ENCODE peak calls at places on chromosomes 3 and 15, in eight cellular contexts. One of them, this sample, is unnamed.

GRCh38 chr15:32718822-32719716 is 1.3 kb downstream of the GREM1 start:
- DNase-seq in GM12865: no peak
- DNase-seq in psoas muscle: no peak
- DNase-seq in bronchial epithelial cell: no peak
- DNase-seq in WERI-Rb-1: peak; percentile 14
- DNase-seq in HAP-1: no peak
- DNase-seq in heart right ventricle: no peak
- DNase-seq in foreskin fibroblast: no peak
- DNase-seq in this sample: no peak

GRCh38 chr3:195036203-195037016 is 234.5 kb downstream of the XXYLT1 start:
- DNase-seq in GM12865: no peak
- DNase-seq in psoas muscle: no peak
- DNase-seq in bronchial epithelial cell: no peak
- DNase-seq in WERI-Rb-1: no peak
- DNase-seq in HAP-1: no peak
- DNase-seq in heart right ventricle: no peak
- DNase-seq in foreskin fibroblast: no peak
- DNase-seq in this sample: no peak

GRCh38 chr3:190581041-190581501 is 67.2 kb downstream of the IL1RAP start:
- DNase-seq in GM12865: no peak
- DNase-seq in psoas muscle: no peak
- DNase-seq in bronchial epithelial cell: no peak
- DNase-seq in WERI-Rb-1: no peak
- DNase-seq in HAP-1: no peak
- DNase-seq in heart right ventricle: no peak
- DNase-seq in foreskin fibroblast: peak; percentile 21
- DNase-seq in this sample: no peak

GRCh38 chr15:90402230-90402629 is 14.2 kb downstream of the IQGAP1 start:
- DNase-seq in GM12865: no peak
- DNase-seq in psoas muscle: peak; percentile 70
- DNase-seq in bronchial epithelial cell: peak; percentile 83
- DNase-seq in WERI-Rb-1: no peak
- DNase-seq in HAP-1: no peak
- DNase-seq in heart right ventricle: no peak
- DNase-seq in foreskin fibroblast: peak; percentile 83
- DNase-seq in this sample: peak; percentile 29

GRCh38 chr3:197801801-197802504 is 10.9 kb downstream of the LRCH3 start:
- DNase-seq in GM12865: peak; percentile 86
- DNase-seq in psoas muscle: no peak
- DNase-seq in bronchial epithelial cell: peak; percentile 39
- DNase-seq in WERI-Rb-1: no peak
- DNase-seq in HAP-1: no peak
- DNase-seq in heart right ventricle: no peak
- DNase-seq in foreskin fibroblast: peak; percentile 53
- DNase-seq in this sample: no peak

GRCh38 chr15:84816694-84817460 is at the start of gene ALPK3:
- DNase-seq in GM12865: no peak
- DNase-seq in psoas muscle: peak; percentile 94
- DNase-seq in bronchial epithelial cell: no peak
- DNase-seq in WERI-Rb-1: peak; percentile 87
- DNase-seq in HAP-1: no peak
- DNase-seq in heart right ventricle: peak; percentile 82
- DNase-seq in foreskin fibroblast: no peak
- DNase-seq in this sample: no peak

GRCh38 chr15:35481992-35482391 is 64.0 kb downstream of the DPH6 start:
- DNase-seq in GM12865: no peak
- DNase-seq in psoas muscle: no peak
- DNase-seq in bronchial epithelial cell: peak; percentile 97
- DNase-seq in WERI-Rb-1: no peak
- DNase-seq in HAP-1: peak; percentile 38
- DNase-seq in heart right ventricle: no peak
- DNase-seq in foreskin fibroblast: peak; percentile 59
- DNase-seq in this sample: no peak

GRCh38 chr3:152291649-152292066 is 22.9 kb downstream of the MBNL1 start:
- DNase-seq in GM12865: no peak
- DNase-seq in psoas muscle: no peak
- DNase-seq in bronchial epithelial cell: no peak
- DNase-seq in WERI-Rb-1: no peak
- DNase-seq in HAP-1: no peak
- DNase-seq in heart right ventricle: no peak
- DNase-seq in foreskin fibroblast: no peak
- DNase-seq in this sample: no peak

GRCh38 chr15:38671675-38672141 is 107.1 kb upstream of the RASGRP1 start:
- DNase-seq in GM12865: peak; percentile 92
- DNase-seq in psoas muscle: no peak
- DNase-seq in bronchial epithelial cell: peak; percentile 23
- DNase-seq in WERI-Rb-1: no peak
- DNase-seq in HAP-1: no peak
- DNase-seq in heart right ventricle: no peak
- DNase-seq in foreskin fibroblast: peak; percentile 11
- DNase-seq in this sample: no peak

DNA sequence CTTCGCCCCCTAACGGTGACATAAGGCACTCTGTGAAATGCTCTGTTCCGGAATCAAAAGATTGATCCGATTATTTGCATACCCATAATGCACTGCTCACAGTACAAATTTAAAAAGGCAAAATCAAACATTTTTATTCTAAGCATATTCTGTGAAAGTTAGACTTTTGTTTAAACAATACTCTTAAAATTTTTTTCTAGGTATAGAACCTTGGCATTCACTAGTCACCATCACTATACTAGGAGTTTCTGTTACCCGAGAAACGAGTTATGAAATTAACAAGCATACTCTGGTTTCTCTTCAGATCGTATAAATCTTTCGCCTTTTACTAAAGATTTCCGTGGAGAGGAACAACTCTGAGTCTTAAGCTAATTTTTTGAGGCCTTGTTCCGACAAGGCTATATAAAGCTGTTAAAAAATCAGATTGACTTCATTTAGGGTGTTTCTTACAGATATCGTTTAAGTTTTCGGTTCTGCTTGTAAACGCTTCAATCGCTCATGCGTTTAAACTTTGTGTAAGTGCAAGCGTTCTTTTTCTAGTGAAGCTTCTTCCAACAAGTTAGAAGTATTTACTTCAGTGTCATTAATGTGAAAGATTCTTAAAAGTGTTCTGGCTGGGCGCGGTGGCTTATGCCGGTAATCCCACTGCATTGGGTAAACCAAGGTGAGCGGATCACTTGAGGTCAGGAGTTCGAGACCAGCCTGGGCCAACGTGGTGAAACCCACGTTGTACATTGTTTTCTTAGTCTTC is at the start of gene RNU5B-1:
- DNase-seq in GM12865: peak; percentile 97
- DNase-seq in psoas muscle: peak; percentile 80
- DNase-seq in bronchial epithelial cell: peak; percentile 97
- DNase-seq in WERI-Rb-1: peak; percentile 95
- DNase-seq in HAP-1: peak; percentile 100
- DNase-seq in heart right ventricle: peak; percentile 86
- DNase-seq in foreskin fibroblast: peak; percentile 94
- DNase-seq in this sample: peak; percentile 93
- H3K4me3 ChIP-seq in GM12865: peak within 1 kb of the TSS; percentile 81
- H3K4me3 ChIP-seq in psoas muscle: peak within 1 kb of the TSS; percentile 72
- H3K4me3 ChIP-seq in bronchial epithelial cell: peak within 1 kb of the TSS; percentile 53
- H3K4me3 ChIP-seq in WERI-Rb-1: peak within 1 kb of the TSS; percentile 80
- H3K4me3 ChIP-seq in HAP-1: peak within 1 kb of the TSS; percentile 8
- H3K4me3 ChIP-seq in heart right ventricle: peak within 1 kb of the TSS; percentile 58
- H3K4me3 ChIP-seq in foreskin fibroblast: peak within 1 kb of the TSS; percentile 53
- H3K4me3 ChIP-seq in this sample: peak within 1 kb of the TSS; percentile 73

GRCh38 chr15:93031103-93031464 is 57.9 kb downstream of the RGMA start:
- DNase-seq in GM12865: no peak
- DNase-seq in psoas muscle: no peak
- DNase-seq in bronchial epithelial cell: no peak
- DNase-seq in WERI-Rb-1: no peak
- DNase-seq in HAP-1: no peak
- DNase-seq in heart right ventricle: no peak
- DNase-seq in foreskin fibroblast: no peak
- DNase-seq in this sample: no peak
- H3K4me3 ChIP-seq in GM12865: no peak overlapping the region
- H3K4me3 ChIP-seq in psoas muscle: peak overlapping the region; percentile 37
- H3K4me3 ChIP-seq in bronchial epithelial cell: no peak overlapping the region
- H3K4me3 ChIP-seq in WERI-Rb-1: no peak overlapping the region
- H3K4me3 ChIP-seq in HAP-1: no peak overlapping the region
- H3K4me3 ChIP-seq in heart right ventricle: no peak overlapping the region
- H3K4me3 ChIP-seq in foreskin fibroblast: no peak overlapping the region
- H3K4me3 ChIP-seq in this sample: peak overlapping the region; percentile 67

DNA sequence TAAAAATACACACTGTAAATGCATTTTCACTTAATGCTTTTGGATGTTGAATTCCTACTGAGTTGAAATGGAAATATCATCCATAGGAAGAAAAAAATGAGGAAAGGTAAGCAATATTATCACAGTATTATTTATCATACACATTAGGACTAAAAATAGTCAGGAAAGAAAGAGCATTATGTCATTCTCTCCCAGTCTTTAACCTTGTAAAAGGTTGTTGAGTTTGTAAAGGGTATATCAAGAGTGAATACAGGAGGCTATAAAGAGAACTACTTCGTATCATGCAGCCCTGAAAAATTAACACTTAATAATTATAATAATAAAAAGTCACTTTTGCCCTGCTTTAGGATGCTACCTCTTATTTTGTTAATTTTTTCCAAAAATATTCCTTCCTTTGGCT is 395.8 kb downstream of the FOXP1 start:
- DNase-seq in GM12865: no peak
- DNase-seq in psoas muscle: no peak
- DNase-seq in bronchial epithelial cell: no peak
- DNase-seq in WERI-Rb-1: no peak
- DNase-seq in HAP-1: no peak
- DNase-seq in heart right ventricle: no peak
- DNase-seq in foreskin fibroblast: no peak
- DNase-seq in this sample: no peak
- H3K4me3 ChIP-seq in GM12865: no peak overlapping the region
- H3K4me3 ChIP-seq in psoas muscle: no peak overlapping the region
- H3K4me3 ChIP-seq in bronchial epithelial cell: no peak overlapping the region
- H3K4me3 ChIP-seq in WERI-Rb-1: no peak overlapping the region
- H3K4me3 ChIP-seq in HAP-1: no peak overlapping the region
- H3K4me3 ChIP-seq in heart right ventricle: no peak overlapping the region
- H3K4me3 ChIP-seq in foreskin fibroblast: no peak overlapping the region
- H3K4me3 ChIP-seq in this sample: no peak overlapping the region

GRCh38 chr3:122082357-122082756 is 27.2 kb downstream of the CD86 start:
- DNase-seq in GM12865: no peak
- DNase-seq in psoas muscle: no peak
- DNase-seq in bronchial epithelial cell: no peak
- DNase-seq in WERI-Rb-1: no peak
- DNase-seq in HAP-1: no peak
- DNase-seq in heart right ventricle: no peak
- DNase-seq in foreskin fibroblast: no peak
- DNase-seq in this sample: no peak
- H3K4me3 ChIP-seq in GM12865: no peak overlapping the region
- H3K4me3 ChIP-seq in psoas muscle: no peak overlapping the region
- H3K4me3 ChIP-seq in bronchial epithelial cell: no peak overlapping the region
- H3K4me3 ChIP-seq in WERI-Rb-1: no peak overlapping the region
- H3K4me3 ChIP-seq in HAP-1: no peak overlapping the region
- H3K4me3 ChIP-seq in heart right ventricle: no peak overlapping the region
- H3K4me3 ChIP-seq in foreskin fibroblast: no peak overlapping the region
- H3K4me3 ChIP-seq in this sample: no peak overlapping the region